ENCODE peak calls at places on chromosomes 3 and 15, in eight cellular contexts. M is AG08396; Y is lung; J is hepatic stellate cell; Z is brain microvascular endothelial cell; K is stimulated activated CD8-positive, alpha-beta memory T cell treated with anti-CD3 and anti-CD28 coated beads, Interleukin-4, amount 100 ng/mL, for 4 hours; O is HuH-7; X is heart left ventricle. F is an unnamed sample.

GRCh38 chr3:54157860-54158259 is 35.5 kb downstream of the CACNA2D3 start:
- DNase-seq in M (no peak), Y (no peak), J (no peak), Z (no peak), K (no peak), O (no peak), X (no peak), F (no peak)

GRCh38 chr3:134652409-134652831 is 1.6 kb upstream of the KY start:
- DNase-seq in M (peak), Y (no peak), J (peak), Z (peak), K (no peak), O (no peak), X (no peak), F (peak)

GRCh38 chr15:69881760-69882159 is 216.0 kb downstream of the TLE3 start:
- DNase-seq in M (no peak), Y (no peak), J (no peak), Z (no peak), K (no peak), O (no peak), X (no peak), F (no peak)

GRCh38 chr15:42020713-42021273 is at the start of gene PLA2G4E:
- DNase-seq in M (no peak), Y (no peak), J (no peak), Z (no peak), K (no peak), O (no peak), X (no peak), F (no peak)

GRCh38 chr3:131386429-131386926 is 4.9 kb downstream of the NUDT16 start:
- DNase-seq in M (no peak), Y (peak), J (no peak), Z (no peak), K (no peak), O (no peak), X (peak), F (peak)

GRCh38 chr15:64803526-64803925 is 21.9 kb downstream of the PIF1 start:
- DNase-seq in M (no peak), Y (no peak), J (no peak), Z (no peak), K (no peak), O (no peak), X (no peak), F (no peak)

GRCh38 chr15:50758712-50759205 is 6.7 kb downstream of the SPPL2A start:
- DNase-seq in M (no peak), Y (no peak), J (no peak), Z (peak), K (no peak), O (no peak), X (no peak), F (no peak)

GRCh38 chr3:98099848-98100247 is 12.9 kb downstream of the OR5AC2 start:
- DNase-seq in M (no peak), Y (no peak), J (no peak), Z (no peak), K (no peak), O (no peak), X (no peak), F (no peak)

GRCh38 chr15:100105101-100105500 is 236.7 kb downstream of the ADAMTS17 start:
- DNase-seq in M (no peak), Y (no peak), J (no peak), Z (no peak), K (no peak), O (no peak), X (no peak), F (no peak)

GRCh38 chr3:126008219-126008618 is 39.2 kb downstream of the ROPN1B start:
- DNase-seq in M (no peak), Y (peak), J (no peak), Z (no peak), K (no peak), O (no peak), X (no peak), F (no peak)

GRCh38 chr3:22121068-22121706 is 370.2 kb upstream of the ZNF385D start:
- DNase-seq in M (no peak), Y (no peak), J (no peak), Z (no peak), K (no peak), O (peak), X (no peak), F (no peak)

GRCh38 chr3:4882548-4882947 is 96.7 kb upstream of the BHLHE40 start:
- DNase-seq in M (no peak), Y (no peak), J (no peak), Z (no peak), K (no peak), O (no peak), X (no peak), F (no peak)